ENCODE peak calls at places on chromosomes 4 and X, in four cellular contexts. D is naive thymus-derived CD8-positive, alpha-beta T cell; W is AG04450; X is stimulated activated CD8-positive, alpha-beta memory T cell treated with anti-CD3 and anti-CD28 coated beads, Interleukin-2, amount 100 ng/mL, for 1 hour. L is an unnamed sample.
A peak's percentile ranks its signal among the peaks of the same experiment; 100 is the strongest.

GRCh38 chr4:17758459-17758858 is 23.0 kb downstream of the FAM184B start:
- DNase-seq in D (no peak), W (no peak), X (no peak), L (no peak)

GRCh38 chr4:41990029-41990382 is 324 bp upstream of the SLC30A9 start:
- DNase-seq in D (no peak), W (no peak), X (no peak), L (no peak)

GRCh38 chrX:71919436-71919835 is 8.8 kb downstream of the NHSL2 start:
- DNase-seq in D (no peak), W (no peak), X (no peak), L (no peak)

GRCh38 chr4:1192091-1192492 is 19.7 kb upstream of the SPON2 start:
- DNase-seq in D (peak; percentile 15), W (peak; percentile 95), X (no peak), L (no peak)

GRCh38 chrX:71095971-71096701 is 485 bp downstream of the FOXO4 start:
- DNase-seq in D (no peak), W (no peak), X (no peak), L (no peak)

GRCh38 chrX:149510386-149510785 is 5.3 kb upstream of the IDS start:
- DNase-seq in D (no peak), W (no peak), X (no peak), L (no peak)

GRCh38 chrX:39242187-39242586 is 440.9 kb downstream of the MID1IP1 start:
- DNase-seq in D (peak; percentile 15), W (no peak), X (no peak), L (peak; percentile 77)

GRCh38 chrX:19990225-19990518 is 689 bp downstream of the BCLAF3 start:
- DNase-seq in D (no peak), W (no peak), X (no peak), L (no peak)

GRCh38 chrX:106912864-106913263 is 7.3 kb upstream of the CLDN2 start:
- DNase-seq in D (no peak), W (no peak), X (no peak), L (no peak)

GRCh38 chr4:168574581-168575295 is 77.9 kb downstream of the PALLD start:
- DNase-seq in D (no peak), W (no peak), X (no peak), L (no peak)

GRCh38 chrX:55524487-55524886 is 34.8 kb upstream of the USP51 start:
- DNase-seq in D (no peak), W (no peak), X (no peak), L (no peak)

GRCh38 chrX:43349363-43349762 is 306.7 kb upstream of the MAOA start:
- DNase-seq in D (peak; percentile 17), W (no peak), X (no peak), L (peak; percentile 32)

GRCh38 chrX:48971325-48972213 is at the start of gene KCND1:
- DNase-seq in D (no peak), W (no peak), X (no peak), L (no peak)

GRCh38 chrX:53494427-53494826 is 60.3 kb upstream of the HSD17B10 start:
- DNase-seq in D (no peak), W (no peak), X (no peak), L (peak; percentile 28)

GRCh38 chr4:60744767-60745166 is 455.4 kb upstream of the ADGRL3 start:
- DNase-seq in D (no peak), W (no peak), X (no peak), L (no peak)

GRCh38 chr4:113708250-113708649 is 53.3 kb downstream of the CAMK2D start:
- DNase-seq in D (no peak), W (no peak), X (no peak), L (no peak)

GRCh38 chr4:55635760-55636621 is at the start of gene NMU:
- DNase-seq in D (no peak), W (no peak), X (no peak), L (peak; percentile 74)

GRCh38 chr4:88779431-88779830 is 81.8 kb upstream of the NAP1L5 start:
- DNase-seq in D (no peak), W (no peak), X (no peak), L (no peak)

GRCh38 chrX:74119016-74119910 is 184.7 kb upstream of the ZCCHC13 start:
- DNase-seq in D (no peak), W (no peak), X (no peak), L (no peak)

GRCh38 chr4:2900701-2901100 is 57.1 kb downstream of the ADD1 start:
- DNase-seq in D (no peak), W (no peak), X (no peak), L (no peak)

GRCh38 chr4:86220137-86220536 is 139.7 kb downstream of the MAPK10 start:
- DNase-seq in D (no peak), W (no peak), X (no peak), L (no peak)

GRCh38 chr4:184885602-184886001 is 59.8 kb upstream of the ACSL1 start:
- DNase-seq in D (no peak), W (no peak), X (no peak), L (no peak)

GRCh38 chr4:153060191-153060590 is 124.1 kb downstream of the FHDC1 start:
- DNase-seq in D (no peak), W (no peak), X (no peak), L (no peak)

GRCh38 chrX:139803224-139803623 is 95.3 kb upstream of the MCF2 start:
- DNase-seq in D (no peak), W (no peak), X (no peak), L (no peak)

GRCh38 chr4:188864741-188865140 is 725.5 kb downstream of the TRIML1 start:
- DNase-seq in D (no peak), W (no peak), X (no peak), L (no peak)

GRCh38 chr4:140315970-140316369 is 57.5 kb upstream of the SCOC start:
- DNase-seq in D (no peak), W (no peak), X (no peak), L (no peak)

GRCh38 chr4:87092389-87093141 is 127.9 kb downstream of the KLHL8 start:
- DNase-seq in D (no peak), W (peak; percentile 63), X (no peak), L (peak; percentile 22)

GRCh38 chrX:46559062-46559461 is 13.8 kb upstream of the ZNF674 start:
- DNase-seq in D (no peak), W (no peak), X (no peak), L (no peak)